ENCODE peak calls at places on chromosome 20, in five cellular contexts. One of them, this sample, is unnamed.

GRCh38 chr20:40441771-40442170 is 247.3 kb downstream of the MAFB start:
- DNase-seq in activated CD4-positive, alpha-beta T cell treated with anti-CD3 and anti-CD28 coated beads, Interleukin-2, amount 50 U/mL, for 48 hours: no peak
- DNase-seq in RWPE1: no peak
- DNase-seq in KG1: no peak
- DNase-seq in activated effector memory CD4-positive, alpha-beta T cell treated with Interleukin-2 at 50 U/mL for 16 hours: no peak
- DNase-seq in this sample: no peak

GRCh38 chr20:53468583-53468982 is 125.1 kb downstream of the ZNF217 start:
- DNase-seq in activated CD4-positive, alpha-beta T cell treated with anti-CD3 and anti-CD28 coated beads, Interleukin-2, amount 50 U/mL, for 48 hours: no peak
- DNase-seq in activated effector memory CD4-positive, alpha-beta T cell treated with Interleukin-2 at 50 U/mL for 16 hours: no peak
- DNase-seq in RWPE1: no peak
- DNase-seq in KG1: no peak
- DNase-seq in this sample: no peak

GRCh38 chr20:37823276-37823980 is 79.5 kb upstream of the VSTM2L start:
- DNase-seq in RWPE1: no peak
- DNase-seq in KG1: no peak
- DNase-seq in activated effector memory CD4-positive, alpha-beta T cell treated with Interleukin-2 at 50 U/mL for 16 hours: no peak
- DNase-seq in activated CD4-positive, alpha-beta T cell treated with anti-CD3 and anti-CD28 coated beads, Interleukin-2, amount 50 U/mL, for 48 hours: no peak
- DNase-seq in this sample: no peak

GRCh38 chr20:35762461-35762860 is 9.4 kb upstream of the PHF20 start:
- DNase-seq in KG1: no peak
- DNase-seq in RWPE1: no peak
- DNase-seq in activated CD4-positive, alpha-beta T cell treated with anti-CD3 and anti-CD28 coated beads, Interleukin-2, amount 50 U/mL, for 48 hours: no peak
- DNase-seq in activated effector memory CD4-positive, alpha-beta T cell treated with Interleukin-2 at 50 U/mL for 16 hours: no peak
- DNase-seq in this sample: no peak

GRCh38 chr20:21352703-21353102 is 44.6 kb downstream of the NKX2-4 start:
- DNase-seq in activated effector memory CD4-positive, alpha-beta T cell treated with Interleukin-2 at 50 U/mL for 16 hours: no peak
- DNase-seq in KG1: no peak
- DNase-seq in activated CD4-positive, alpha-beta T cell treated with anti-CD3 and anti-CD28 coated beads, Interleukin-2, amount 50 U/mL, for 48 hours: no peak
- DNase-seq in RWPE1: no peak
- DNase-seq in this sample: no peak

GRCh38 chr20:1761116-1761515 is 103.5 kb upstream of the SIRPG start:
- DNase-seq in activated effector memory CD4-positive, alpha-beta T cell treated with Interleukin-2 at 50 U/mL for 16 hours: no peak
- DNase-seq in RWPE1: peak
- DNase-seq in KG1: no peak
- DNase-seq in activated CD4-positive, alpha-beta T cell treated with anti-CD3 and anti-CD28 coated beads, Interleukin-2, amount 50 U/mL, for 48 hours: no peak
- DNase-seq in this sample: no peak

GRCh38 chr20:60053125-60053812 is 95.0 kb downstream of the CDH26 start:
- DNase-seq in activated effector memory CD4-positive, alpha-beta T cell treated with Interleukin-2 at 50 U/mL for 16 hours: no peak
- DNase-seq in KG1: no peak
- DNase-seq in activated CD4-positive, alpha-beta T cell treated with anti-CD3 and anti-CD28 coated beads, Interleukin-2, amount 50 U/mL, for 48 hours: no peak
- DNase-seq in RWPE1: no peak
- DNase-seq in this sample: no peak

GRCh38 chr20:58237318-58238182 is 9.1 kb upstream of the ANKRD60 start:
- DNase-seq in activated effector memory CD4-positive, alpha-beta T cell treated with Interleukin-2 at 50 U/mL for 16 hours: no peak
- DNase-seq in activated CD4-positive, alpha-beta T cell treated with anti-CD3 and anti-CD28 coated beads, Interleukin-2, amount 50 U/mL, for 48 hours: no peak
- DNase-seq in KG1: no peak
- DNase-seq in RWPE1: no peak
- DNase-seq in this sample: no peak

GRCh38 chr20:51533291-51534172 is 9.0 kb downstream of the NFATC2 start:
- DNase-seq in KG1: no peak
- DNase-seq in RWPE1: peak
- DNase-seq in activated CD4-positive, alpha-beta T cell treated with anti-CD3 and anti-CD28 coated beads, Interleukin-2, amount 50 U/mL, for 48 hours: no peak
- DNase-seq in activated effector memory CD4-positive, alpha-beta T cell treated with Interleukin-2 at 50 U/mL for 16 hours: no peak
- DNase-seq in this sample: no peak

This sample was measured in central memory CD8-positive, alpha-beta T cell.